ENCODE peak calls at places on chromosomes 7 and 10, in four cellular contexts. Q, E, L and Y are unnamed samples.

GRCh38 chr7:28853834-28854749 is 104.0 kb downstream of the TRIL start:
- DNase-seq in E (peak; percentile 85), Q (peak; percentile 57), L (peak; percentile 90), Y (peak; percentile 50)

GRCh38 chr10:47383254-47384147 is 592 bp downstream of the ZNF488 start:
- DNase-seq in L (no peak), Q (no peak), E (no peak), Y (no peak)

GRCh38 chr10:73865459-73866442 is 8.6 kb downstream of the CAMK2G start:
- DNase-seq in E (no peak), Q (no peak), L (peak; percentile 71), Y (peak; percentile 30)

GRCh38 chr10:26474062-26474461 is 35.9 kb downstream of the APBB1IP start:
- DNase-seq in E (no peak), L (no peak), Q (no peak), Y (no peak)

GRCh38 chr7:105691692-105692564 is 110.6 kb upstream of the EFCAB10 start:
- DNase-seq in E (peak; percentile 75), Q (no peak), L (peak; percentile 33), Y (peak; percentile 51)

GRCh38 chr10:126204320-126204719 is 184.0 kb downstream of the ADAM12 start:
- DNase-seq in L (no peak), E (no peak), Q (no peak), Y (no peak)

GRCh38 chr10:130933008-130933390 is 378.5 kb downstream of the TCERG1L start:
- DNase-seq in L (no peak), Q (no peak), E (no peak), Y (no peak)

GRCh38 chr7:85554294-85554877 is 367.5 kb upstream of the SEMA3D start:
- DNase-seq in Q (no peak), E (peak; percentile 84), L (peak; percentile 11), Y (peak; percentile 2)

GRCh38 chr10:124117879-124118278 is 24.5 kb upstream of the CHST15 start:
- DNase-seq in L (no peak), E (no peak), Q (no peak), Y (no peak)

GRCh38 chr7:70694357-70694908 is 437.5 kb upstream of the GALNT17 start:
- DNase-seq in E (peak; percentile 77), Q (no peak), L (peak; percentile 73), Y (no peak)

GRCh38 chr7:25820432-25821040 is 331.5 kb upstream of the NFE2L3 start:
- DNase-seq in L (no peak), E (peak; percentile 23), Q (no peak), Y (no peak)

GRCh38 chr10:62050941-62051433 is 149.5 kb downstream of the ARID5B start:
- DNase-seq in Q (no peak), E (peak; percentile 67), L (peak; percentile 54), Y (peak; percentile 85)

GRCh38 chr10:102065561-102066420 is 642 bp downstream of the HPS6 start:
- DNase-seq in E (peak; percentile 64), L (no peak), Q (no peak), Y (no peak)

GRCh38 chr10:35304649-35305048 is 31.7 kb upstream of the CCNY start:
- DNase-seq in L (no peak), E (no peak), Q (no peak), Y (no peak)

GRCh38 chr7:88224596-88225275 is 4.9 kb upstream of the SRI start:
- DNase-seq in Q (no peak), E (no peak), L (no peak), Y (no peak)

GRCh38 chr10:123621910-123622309 is 44.2 kb upstream of the GPR26 start:
- DNase-seq in E (no peak), L (no peak), Q (no peak), Y (no peak)

GRCh38 chr10:124721295-124722052 is 22.7 kb downstream of the FAM53B start:
- DNase-seq in L (no peak), Q (no peak), E (no peak), Y (no peak)

GRCh38 chr10:89567566-89568245 is 32.3 kb upstream of the SLC16A12 start:
- DNase-seq in Q (no peak), E (no peak), L (no peak), Y (no peak)

GRCh38 chr7:23863209-23863798 is 153.3 kb downstream of the STK31 start:
- DNase-seq in Q (no peak), L (peak; percentile 10), E (peak; percentile 56), Y (no peak)

GRCh38 chr7:34138483-34138882 is 233.1 kb downstream of the BMPER start:
- DNase-seq in L (no peak), Q (no peak), E (no peak), Y (no peak)

GRCh38 chr7:106591146-106591545 is 69.8 kb downstream of the CCDC71L start:
- DNase-seq in L (no peak), E (no peak), Q (no peak), Y (no peak)

GRCh38 chr7:134891262-134892001 is 94.9 kb upstream of the AGBL3 start:
- DNase-seq in E (peak; percentile 89), Q (no peak), L (no peak), Y (no peak)

GRCh38 chr10:124027306-124028050 is 65.9 kb downstream of the CHST15 start:
- DNase-seq in Q (no peak), L (no peak), E (no peak), Y (no peak)

GRCh38 chr10:46542567-46543323 is 13.7 kb downstream of the GPRIN2 start:
- DNase-seq in L (no peak), E (no peak), Q (no peak), Y (no peak)

GRCh38 chr10:61921143-61921542 is 19.6 kb downstream of the ARID5B start:
- DNase-seq in L (peak; percentile 20), Q (no peak), E (no peak), Y (no peak)

GRCh38 chr10:93813507-93814465 is 56.0 kb downstream of the LGI1 start:
- DNase-seq in Q (peak; percentile 6), L (peak; percentile 17), E (peak; percentile 55), Y (peak; percentile 23)

GRCh38 chr7:138433583-138434437 is 26.2 kb upstream of the TRIM24 start:
- DNase-seq in Q (no peak), E (no peak), L (no peak), Y (no peak)

GRCh38 chr10:119360181-119360921 is 153.0 kb downstream of the GRK5 start:
- DNase-seq in Q (no peak), E (no peak), L (no peak), Y (no peak)